ENCODE peak calls at places on chromosomes 12 and 14, in seven cellular contexts. O is suprapubic skin; E is naive thymus-derived CD4-positive, alpha-beta T cell; R is uterus; Y is lower lobe of right lung; J is tibial artery; Q is PC-3. S is an unnamed sample. For H3K4me1 and H3K9me3, the result is how much of the 10 kb centered on the place peaks cover.

GRCh38 chr12:27623645-27624044 is 72.6 kb upstream of the REP15 start:
- DNase-seq in O (no peak), R (no peak), Y (no peak), Q (peak), J (no peak), E (no peak), S (no peak)

GRCh38 chr12:120109570-120110267 is 6.8 kb downstream of the RAB35 start:
- DNase-seq in J (no peak), R (no peak), O (no peak), Q (no peak), Y (no peak), E (no peak), S (no peak)

GRCh38 chr14:55699131-55700057 is 119.4 kb downstream of the KTN1 start:
- DNase-seq in E (no peak), O (no peak), R (no peak), Y (no peak), J (no peak), Q (peak), S (no peak)

GRCh38 chr12:25013061-25013460 is 64.2 kb upstream of the BCAT1 start:
- DNase-seq in O (no peak), J (no peak), Y (no peak), E (no peak), R (no peak), Q (no peak), S (no peak)

GRCh38 chr12:102503871-102504270 is 23.5 kb upstream of the IGF1 start:
- DNase-seq in E (no peak), J (no peak), Q (no peak), O (no peak), Y (no peak), R (no peak), S (no peak)

GRCh38 chr14:54857830-54858269 is 44.8 kb downstream of the GCH1 start:
- DNase-seq in O (no peak), J (no peak), Q (no peak), R (no peak), Y (no peak), E (no peak), S (no peak)

GRCh38 chr14:77033622-77034521 is 5.4 kb upstream of the IRF2BPL start:
- DNase-seq in O (peak), R (peak), Y (peak), J (peak), Q (peak), E (no peak), S (peak)

GRCh38 chr14:68655961-68656360 is 136.9 kb downstream of the ZFP36L1 start:
- DNase-seq in O (no peak), Q (peak), R (no peak), E (no peak), J (peak), Y (no peak), S (no peak)

GRCh38 chr12:27179399-27180214 is 64.5 kb upstream of the STK38L start:
- DNase-seq in R (no peak), Y (no peak), J (no peak), E (no peak), O (no peak), Q (peak), S (no peak)

GRCh38 chr14:72907327-72907826 is 13.5 kb upstream of the DPF3 start:
- DNase-seq in O (no peak), E (no peak), Q (no peak), J (no peak), R (no peak), Y (no peak), S (no peak)

GRCh38 chr12:52495385-52495784 is 2.3 kb upstream of the KRT6A start:
- DNase-seq in Q (peak), R (no peak), E (no peak), O (no peak), Y (peak), J (no peak), S (no peak)

GRCh38 chr12:115868624-115869023 is 408.9 kb downstream of the MED13L start:
- DNase-seq in O (no peak), R (no peak), J (no peak), Y (no peak), Q (no peak), E (no peak), S (no peak)

GRCh38 chr14:101230161-101230850 is 326.8 kb upstream of the RTL1 start:
- DNase-seq in R (peak), Y (no peak), J (peak), E (no peak), Q (no peak), O (no peak), S (no peak)

GRCh38 chr14:90523544-90523943 is 126.7 kb downstream of the CALM1 start:
- DNase-seq in R (no peak), J (no peak), E (no peak), O (no peak), Q (peak), Y (peak), S (no peak)

GRCh38 chr12:47509398-47509851 is 196.4 kb downstream of the RPAP3 start:
- DNase-seq in R (no peak), E (no peak), O (no peak), Q (no peak), Y (no peak), J (no peak), S (no peak)

GRCh38 chr12:78179346-78179745 is 348.7 kb downstream of the NAV3 start:
- DNase-seq in O (no peak), E (no peak), R (no peak), Y (no peak), Q (no peak), J (no peak), S (no peak)

GRCh38 chr14:72629534-72629933 is 264.4 kb downstream of the DPF3 start:
- DNase-seq in Y (no peak), J (no peak), E (no peak), Q (no peak), R (no peak), O (peak), S (no peak)

GRCh38 chr12:76259071-76259470 is 89.1 kb downstream of the BBS10 start:
- DNase-seq in Y (no peak), J (no peak), Q (no peak), E (no peak), R (no peak), O (no peak), S (no peak)

GRCh38 chr12:116863275-116863767 is 17.9 kb downstream of the HRK start:
- DNase-seq in O (no peak), R (no peak), Y (no peak), Q (peak), J (no peak), E (no peak), S (no peak)

GRCh38 chr12:13049816-13050215 is 5.6 kb downstream of the FAM234B start:
- DNase-seq in Y (no peak), Q (no peak), E (no peak), R (no peak), O (no peak), J (no peak), S (no peak)

GRCh38 chr12:109880938-109881337 is 597 bp upstream of the GLTP start:
- DNase-seq in R (no peak), Y (no peak), J (no peak), O (no peak), Q (peak), E (no peak), S (no peak)

GRCh38 chr12:70292017-70292776 is 49.0 kb downstream of the CNOT2 start:
- DNase-seq in Q (no peak), J (no peak), Y (no peak), O (no peak), E (no peak), R (no peak), S (no peak)

GRCh38 chr12:57008113-57008687 is 1.9 kb upstream of the ZBTB39 start:
- DNase-seq in Q (peak), R (no peak), Y (no peak), J (no peak), O (no peak), E (peak), S (peak)

GRCh38 chr14:95516554-95517209 is at the start of gene SYNE3:
- DNase-seq in R (peak), O (peak), Q (peak), J (peak), E (peak), Y (peak), S (peak)

GRCh38 chr14:26381405-26381804 is 216.4 kb downstream of the NOVA1 start:
- DNase-seq in O (no peak), J (no peak), E (no peak), R (no peak), Y (no peak), Q (no peak), S (no peak)

GRCh38 chr14:101812071-101812470 is 50.6 kb downstream of the PPP2R5C start:
- DNase-seq in J (no peak), E (no peak), Y (no peak), O (no peak), R (no peak), Q (no peak), S (peak)

GRCh38 chr14:75278422-75279152 is at the start of gene FOS:
- DNase-seq in R (peak), Q (peak), J (peak), E (peak), Y (peak), O (peak), S (peak)

GRCh38 chr14:65169351-65169750 is 67.0 kb upstream of the MAX start:
- DNase-seq in Q (no peak), Y (no peak), R (no peak), J (no peak), E (no peak), O (no peak), S (no peak)

GRCh38 chr14:104819361-104819771 is 18.5 kb downstream of the ZBTB42 start:
- DNase-seq in J (peak), O (peak), E (no peak), R (no peak), Y (no peak), Q (no peak), S (no peak)

GRCh38 chr14:105475269-105475915 is 771 bp downstream of the CRIP2 start:
- DNase-seq in R (peak), O (no peak), E (no peak), Y (no peak), J (peak), Q (peak), S (no peak)

GRCh38 chr14:63453443-63453936 is 89.7 kb downstream of the PPP2R5E start:
- DNase-seq in J (no peak), R (no peak), E (no peak), Y (no peak), O (no peak), Q (no peak), S (no peak)

GRCh38 chr12:116317986-116318737 is 40.7 kb upstream of the MED13L start:
- DNase-seq in J (no peak), R (peak), Q (peak), Y (peak), E (no peak), O (no peak), S (no peak)

GRCh38 chr12:77940566-77940965 is 109.9 kb downstream of the NAV3 start:
- DNase-seq in O (no peak), Q (peak), J (no peak), E (no peak), R (no peak), Y (no peak), S (no peak)

GRCh38 chr14:93775744-93776143 is 12.5 kb downstream of the PRIMA1 start:
- DNase-seq in R (no peak), O (peak), Y (no peak), E (no peak), J (no peak), Q (no peak), S (no peak)
- H3K27ac ChIP-seq in R (no peak), O (no peak), Y (no peak), E (no peak), J (peak), Q (no peak), S (no peak)

GRCh38 chr14:61153436-61153835 is 127.7 kb downstream of the TMEM30B start:
- DNase-seq in R (no peak), Y (no peak), Q (no peak), E (no peak), J (no peak), O (no peak), S (no peak)

GRCh38 chr14:61150851-61151250 is 130.3 kb downstream of the TMEM30B start:
- DNase-seq in R (no peak), Q (no peak), Y (no peak), J (no peak), E (no peak), O (no peak), S (no peak)

GRCh38 chr14:61152851-61153364 is 128.2 kb downstream of the TMEM30B start:
- DNase-seq in Y (no peak), R (no peak), Q (peak), J (no peak), O (no peak), E (no peak), S (no peak)

GRCh38 chr14:61149896-61150295 is 131.2 kb downstream of the TMEM30B start:
- DNase-seq in O (no peak), R (no peak), Y (no peak), J (no peak), E (no peak), Q (no peak), S (no peak)

GRCh38 chr14:61151276-61151675 is 129.9 kb downstream of the TMEM30B start:
- DNase-seq in R (no peak), E (no peak), J (no peak), Y (no peak), Q (no peak), O (no peak), S (no peak)
- H3K4me1 ChIP-seq in R (under half), E (under half), J (half or more), Y (under half), Q (under half), O (under half), S (under half)

GRCh38 chr12:68446896-68447806 is 115.0 kb upstream of the MDM1 start:
- DNase-seq in E (no peak), Y (no peak), R (no peak), Q (no peak), O (no peak), J (no peak), S (no peak)
- H3K9me3 ChIP-seq in E (under half), Y (under half), R (under half), Q (under half), O (under half), J (under half), S (under half)

GRCh38 chr12:10941369-10941768 is 2.3 kb upstream of the TAS2R14 start:
- DNase-seq in Y (no peak), O (no peak), R (no peak), E (no peak), J (no peak), Q (no peak), S (no peak)
- H3K27ac ChIP-seq in Y (no peak), O (no peak), R (no peak), E (no peak), J (no peak), Q (no peak), S (no peak)

GRCh38 chr14:85766295-85766694 is 236.4 kb downstream of the FLRT2 start:
- DNase-seq in Y (no peak), J (no peak), R (no peak), Q (no peak), E (no peak), O (peak), S (no peak)
- H3K4me1 ChIP-seq in Y (under half), J (under half), R (under half), Q (under half), E (under half), O (under half), S (under half)

GRCh38 chr12:34597548-34598351 is 575.5 kb downstream of the ALG10 start:
- DNase-seq in Y (peak), E (no peak), Q (no peak), R (peak), J (peak), O (no peak), S (no peak)

GRCh38 chr12:34599530-34600513 is 577.5 kb downstream of the ALG10 start:
- DNase-seq in Y (no peak), J (peak), R (peak), E (no peak), Q (no peak), O (peak), S (no peak)

GRCh38 chr12:34598352-34598827 is 576.1 kb downstream of the ALG10 start:
- DNase-seq in Y (no peak), J (peak), E (no peak), R (peak), Q (no peak), O (no peak), S (no peak)

GRCh38 chr12:34598851-34599529 is 576.7 kb downstream of the ALG10 start:
- DNase-seq in Y (peak), O (peak), E (no peak), R (no peak), J (peak), Q (no peak), S (no peak)

GRCh38 chr12:34595749-34596733 is 573.7 kb downstream of the ALG10 start:
- DNase-seq in J (peak), R (peak), O (peak), Y (peak), Q (no peak), E (no peak), S (peak)
- H3K9me3 ChIP-seq in J (half or more), R (under half), O (half or more), Y (half or more), Q (under half), E (half or more), S (under half)

GRCh38 chr12:111121840-111122239 is 201.5 kb upstream of the MYL2 start:
- DNase-seq in E (no peak), J (no peak), Q (peak), Y (no peak), R (no peak), O (no peak), S (no peak)
- H3K27ac ChIP-seq in E (no peak), J (no peak), Q (no peak), Y (no peak), R (no peak), O (no peak), S (no peak)